ENCODE peak calls at places on chromosomes 16 and 17, in seven cellular contexts. M is skeletal muscle cell, V is cardiac fibroblast, Z is HL-60, F is cardiac muscle cell, P is left ventricle myocardium inferior, A is bronchial epithelial cell. H is an unnamed sample.
A peak's percentile ranks its signal among the peaks of the same experiment; 100 is the strongest.

GRCh38 chr17:80311216-80311827 is 50.7 kb downstream of the RNF213 start:
- DNase-seq in M (no peak), Z (no peak), A (no peak), F (no peak), P (no peak), V (no peak), H (no peak)

GRCh38 chr16:89193021-89193575 is 7.2 kb downstream of the SLC22A31 start:
- DNase-seq in P (peak; percentile 29), Z (peak; percentile 62), M (peak; percentile 65), A (peak; percentile 27), F (peak; percentile 95), V (no peak), H (peak; percentile 89)

GRCh38 chr16:10990378-10990777 is 46.0 kb downstream of the CLEC16A start:
- DNase-seq in A (no peak), F (no peak), V (no peak), M (no peak), Z (no peak), P (no peak), H (no peak)

GRCh38 chr17:62823111-62823895 is 15.2 kb upstream of the MARCHF10 start:
- DNase-seq in Z (no peak), V (peak; percentile 82), A (peak; percentile 89), F (peak; percentile 16), M (no peak), P (no peak), H (no peak)

GRCh38 chr17:67491009-67491677 is 114.1 kb downstream of the PITPNC1 start:
- DNase-seq in V (peak; percentile 99), F (peak; percentile 97), M (peak; percentile 98), A (peak; percentile 49), Z (peak; percentile 93), P (peak; percentile 92), H (no peak)

GRCh38 chr17:47703191-47703591 is 9.2 kb downstream of the TBKBP1 start:
- DNase-seq in A (no peak), F (no peak), M (no peak), V (no peak), P (no peak), Z (no peak), H (no peak)

GRCh38 chr17:35242158-35242804 is 591 bp upstream of the SLFN5 start:
- DNase-seq in P (peak; percentile 35), Z (no peak), V (peak; percentile 48), M (no peak), F (peak; percentile 40), A (peak; percentile 86), H (peak; percentile 85)

GRCh38 chr16:27341549-27341948 is 27.8 kb downstream of the IL4R start:
- DNase-seq in V (no peak), P (no peak), Z (no peak), A (no peak), M (no peak), F (no peak), H (no peak)

GRCh38 chr16:72134507-72134906 is 37.4 kb downstream of the PMFBP1 start:
- DNase-seq in F (no peak), M (no peak), A (no peak), Z (no peak), V (no peak), P (no peak), H (no peak)

GRCh38 chr17:38605852-38606645 is at the start of gene SRCIN1:
- DNase-seq in A (no peak), V (no peak), F (peak; percentile 13), P (peak; percentile 62), Z (peak; percentile 63), M (no peak), H (peak; percentile 41)

GRCh38 chr17:56985371-56986162 is 7.6 kb downstream of the SCPEP1 start:
- DNase-seq in Z (peak; percentile 69), A (no peak), V (no peak), F (no peak), P (no peak), M (no peak), H (no peak)

GRCh38 chr17:51516924-51517323 is 256.6 kb downstream of the UTP18 start:
- DNase-seq in M (no peak), Z (no peak), V (no peak), F (no peak), A (no peak), P (no peak), H (no peak)

GRCh38 chr17:4856937-4857314 is 23.8 kb downstream of the MINK1 start:
- DNase-seq in V (no peak), Z (no peak), F (no peak), A (no peak), P (no peak), M (no peak), H (no peak)

GRCh38 chr17:48555616-48556533 is 11.0 kb upstream of the HOXB2 start:
- DNase-seq in P (no peak), A (no peak), M (no peak), F (peak; percentile 46), Z (no peak), V (peak; percentile 26), H (no peak)

GRCh38 chr17:57699751-57700186 is 45.3 kb downstream of the CCDC182 start:
- DNase-seq in P (no peak), F (no peak), A (no peak), V (no peak), Z (no peak), M (peak; percentile 34), H (no peak)

DNA sequence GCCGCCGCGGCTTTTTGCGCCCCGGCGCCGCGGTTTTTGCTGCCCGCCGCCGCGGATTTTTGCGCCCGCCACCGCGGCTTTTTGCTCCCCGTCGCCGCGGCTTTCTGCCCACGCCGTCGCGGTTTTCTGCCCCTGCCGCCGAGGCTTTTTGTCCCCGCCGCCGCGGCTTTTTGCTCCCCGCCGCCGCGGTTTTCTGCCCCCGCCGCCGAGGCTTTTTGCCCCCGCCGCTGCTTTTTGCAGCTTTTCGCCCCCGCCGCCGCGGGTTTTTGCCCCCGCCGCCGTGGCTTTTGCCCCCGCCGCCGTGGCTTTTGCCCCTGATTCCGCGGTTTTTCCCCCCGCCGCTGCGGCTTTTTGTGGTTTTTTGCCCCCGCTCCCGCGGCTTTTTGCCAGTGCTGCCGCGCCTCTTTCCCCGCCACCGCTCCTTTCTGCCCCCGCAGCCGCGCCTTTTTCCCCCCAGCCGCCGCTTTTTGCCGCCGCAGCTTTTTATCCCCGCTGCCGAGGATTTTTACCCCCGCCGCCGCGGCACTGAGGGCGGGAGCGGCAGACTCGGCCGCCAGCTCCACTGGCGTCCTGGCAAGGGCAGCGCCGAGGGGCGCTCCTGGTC is 518.6 kb upstream of the WSB1 start:
- DNase-seq in F (no peak), P (no peak), M (no peak), A (no peak), Z (no peak), V (no peak), H (no peak)
- H3K4me3 ChIP-seq in F (no peak overlapping the region), P (no peak overlapping the region), M (no peak overlapping the region), A (no peak overlapping the region), Z (no peak overlapping the region), V (no peak overlapping the region), H (no peak overlapping the region)

GRCh38 chr16:85329059-85329812 is 217.0 kb upstream of the CIBAR2 start:
- DNase-seq in Z (no peak), P (no peak), F (peak; percentile 38), M (no peak), A (no peak), V (no peak), H (no peak)

GRCh38 chr16:85329999-85330693 is 217.9 kb upstream of the CIBAR2 start:
- DNase-seq in Z (no peak), P (no peak), M (no peak), V (no peak), A (no peak), F (no peak), H (no peak)

GRCh38 chr16:85332175-85332574 is 219.9 kb upstream of the CIBAR2 start:
- DNase-seq in Z (no peak), A (no peak), F (no peak), P (no peak), V (no peak), M (no peak), H (no peak)

GRCh38 chr16:85331685-85332084 is 219.4 kb upstream of the CIBAR2 start:
- DNase-seq in P (no peak), Z (no peak), V (no peak), M (no peak), F (no peak), A (peak; percentile 47), H (no peak)

DNA sequence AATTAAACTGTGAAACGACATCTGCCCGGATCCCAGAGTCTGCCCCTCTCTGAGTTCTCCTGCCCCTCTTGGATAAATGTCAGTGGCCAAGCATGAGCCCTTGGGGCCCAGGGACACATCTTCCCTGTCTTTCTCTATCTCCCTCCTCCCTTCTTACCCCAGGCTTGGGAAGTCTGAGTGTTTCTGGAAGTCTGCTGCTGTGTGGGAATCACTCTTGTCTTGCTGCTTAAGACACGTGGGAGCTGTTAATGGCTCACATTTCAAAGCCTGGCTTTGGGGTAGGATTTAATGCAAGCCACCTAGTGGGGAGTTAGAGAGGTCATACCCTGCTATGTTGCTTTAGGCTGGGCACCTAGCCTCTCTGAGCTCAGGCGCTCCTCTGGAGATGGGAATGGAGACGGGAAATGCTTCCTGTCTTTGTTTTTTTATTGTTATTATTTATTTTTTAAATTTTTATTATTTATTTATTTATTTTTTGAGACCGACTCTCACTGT is 218.5 kb upstream of the CIBAR2 start:
- DNase-seq in F (peak; percentile 91), A (peak; percentile 65), M (peak; percentile 67), Z (peak; percentile 38), V (peak; percentile 80), P (no peak), H (peak; percentile 70)
- H3K4me3 ChIP-seq in F (no peak overlapping the region), A (no peak overlapping the region), M (no peak overlapping the region), Z (no peak overlapping the region), V (no peak overlapping the region), P (no peak overlapping the region), H (no peak overlapping the region)

DNA sequence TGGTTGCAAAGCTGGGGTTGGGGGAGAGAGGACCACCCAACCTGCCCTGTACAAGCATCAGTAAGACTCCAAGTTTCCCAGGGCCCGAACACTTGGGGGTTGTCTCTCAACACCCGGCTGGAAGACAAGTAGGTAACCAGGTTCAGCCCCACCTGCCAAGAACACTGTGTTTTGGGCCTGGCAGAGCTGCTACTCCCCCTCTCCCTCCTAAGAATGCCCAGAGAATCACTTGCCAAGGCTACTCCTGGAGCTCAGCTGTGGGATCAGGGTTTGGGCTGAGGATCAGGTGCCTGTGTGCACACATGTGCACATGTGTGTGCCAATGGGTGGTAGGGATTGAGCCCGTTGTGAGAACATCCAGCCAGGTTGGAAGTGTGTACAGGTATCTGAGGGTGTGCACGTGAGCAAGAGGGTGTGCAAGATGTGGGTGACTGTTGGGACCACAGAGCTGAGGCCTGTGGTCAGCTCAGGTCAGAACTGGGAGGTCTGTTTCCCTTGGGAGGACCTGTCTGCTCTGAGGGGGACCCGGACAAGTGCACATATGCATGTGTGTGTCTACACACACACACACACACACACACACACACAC is 2.3 kb downstream of the HSD11B2 start:
- DNase-seq in V (no peak), M (no peak), A (no peak), Z (no peak), P (no peak), F (no peak), H (no peak)
- H3K4me3 ChIP-seq in V (no peak overlapping the region), M (no peak overlapping the region), A (no peak overlapping the region), Z (no peak overlapping the region), P (no peak overlapping the region), F (no peak overlapping the region), H (no peak overlapping the region)

DNA sequence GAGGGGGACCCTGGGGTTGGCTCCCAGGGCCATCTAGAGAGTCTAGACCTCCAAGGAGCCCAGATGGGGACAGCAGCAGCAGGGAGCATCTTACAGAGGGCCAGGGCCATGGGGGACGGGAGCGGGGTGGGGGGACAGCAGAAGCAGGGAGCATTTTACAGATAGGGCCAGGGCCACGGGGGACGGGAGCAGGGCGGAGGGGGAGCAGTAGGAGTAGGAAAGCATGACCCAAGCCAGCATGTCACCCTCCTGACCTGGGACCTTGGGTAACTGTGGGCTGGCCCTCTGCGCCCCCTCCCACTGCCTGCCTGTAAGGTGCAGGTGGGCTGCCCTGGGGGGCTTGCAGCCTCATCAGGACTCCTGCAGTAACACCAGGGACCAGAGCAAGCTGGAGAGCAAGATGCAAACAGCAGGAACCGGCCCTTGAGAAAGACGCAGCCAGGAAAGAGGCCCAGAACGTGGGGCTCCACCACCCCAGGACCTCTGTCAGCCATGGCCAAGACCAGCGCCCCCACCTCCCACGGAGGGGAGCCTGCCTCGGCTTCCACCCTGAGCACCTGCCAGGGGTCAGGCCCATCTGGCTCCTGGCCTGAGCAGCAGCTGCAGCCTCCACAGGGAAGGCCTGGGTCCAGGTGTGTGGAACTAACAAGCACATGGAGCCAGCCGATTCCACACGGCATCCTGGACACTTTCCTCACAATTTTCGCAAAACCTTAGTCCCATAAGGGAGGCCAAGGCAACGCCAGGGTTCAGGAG is 2.4 kb downstream of the ZNF598 start:
- DNase-seq in M (no peak), V (no peak), A (no peak), P (no peak), F (no peak), Z (no peak), H (no peak)
- H3K4me3 ChIP-seq in M (peak overlapping the region; percentile 73), V (peak overlapping the region; percentile 79), A (peak overlapping the region; percentile 59), P (peak overlapping the region; percentile 93), F (no peak overlapping the region), Z (peak overlapping the region; percentile 63), H (peak overlapping the region; percentile 75)